ENCODE peak calls at places on chromosomes 5 and 9, in six cellular contexts. One of them, this sample, is unnamed.

GRCh38 chr5:175235251-175235963 is 208.6 kb downstream of the DRD1 start:
- DNase-seq in iPS-NIHi11: no peak
- DNase-seq in foreskin fibroblast: no peak
- DNase-seq in naive B cell: no peak
- DNase-seq in heart left ventricle: no peak
- DNase-seq in AG09309: peak
- DNase-seq in this sample: no peak

GRCh38 chr5:102858808-102859207 is 103.7 kb downstream of the PAM start:
- DNase-seq in naive B cell: no peak
- DNase-seq in foreskin fibroblast: peak
- DNase-seq in AG09309: peak
- DNase-seq in heart left ventricle: no peak
- DNase-seq in iPS-NIHi11: no peak
- DNase-seq in this sample: no peak

GRCh38 chr5:157543825-157544622 is 31.6 kb downstream of the ADAM19 start:
- DNase-seq in iPS-NIHi11: no peak
- DNase-seq in AG09309: no peak
- DNase-seq in heart left ventricle: no peak
- DNase-seq in naive B cell: no peak
- DNase-seq in foreskin fibroblast: peak
- DNase-seq in this sample: no peak

GRCh38 chr9:21558627-21559401 is 76.7 kb upstream of the IFNE start:
- DNase-seq in iPS-NIHi11: no peak
- DNase-seq in heart left ventricle: no peak
- DNase-seq in foreskin fibroblast: peak
- DNase-seq in AG09309: no peak
- DNase-seq in naive B cell: no peak
- DNase-seq in this sample: no peak

GRCh38 chr5:59798862-59799667 is 94.5 kb downstream of the PDE4D start:
- DNase-seq in foreskin fibroblast: peak
- DNase-seq in AG09309: no peak
- DNase-seq in iPS-NIHi11: no peak
- DNase-seq in heart left ventricle: no peak
- DNase-seq in naive B cell: peak
- DNase-seq in this sample: peak

GRCh38 chr9:90333226-90333625 is 309.4 kb downstream of the DIRAS2 start:
- DNase-seq in heart left ventricle: no peak
- DNase-seq in foreskin fibroblast: no peak
- DNase-seq in naive B cell: no peak
- DNase-seq in iPS-NIHi11: no peak
- DNase-seq in AG09309: no peak
- DNase-seq in this sample: no peak

GRCh38 chr9:137083418-137084004 is 3.3 kb upstream of the MAN1B1 start:
- DNase-seq in AG09309: peak
- DNase-seq in iPS-NIHi11: no peak
- DNase-seq in heart left ventricle: peak
- DNase-seq in foreskin fibroblast: peak
- DNase-seq in naive B cell: no peak
- DNase-seq in this sample: no peak

GRCh38 chr9:35738186-35738585 is 5.7 kb downstream of the CREB3 start:
- DNase-seq in naive B cell: no peak
- DNase-seq in foreskin fibroblast: no peak
- DNase-seq in heart left ventricle: no peak
- DNase-seq in AG09309: no peak
- DNase-seq in iPS-NIHi11: no peak
- DNase-seq in this sample: no peak

GRCh38 chr9:97755618-97756267 is 58.6 kb upstream of the XPA start:
- DNase-seq in naive B cell: no peak
- DNase-seq in iPS-NIHi11: no peak
- DNase-seq in foreskin fibroblast: no peak
- DNase-seq in heart left ventricle: no peak
- DNase-seq in AG09309: no peak
- DNase-seq in this sample: no peak

GRCh38 chr9:99137225-99137624 is 32.3 kb downstream of the TGFBR1 start:
- DNase-seq in foreskin fibroblast: no peak
- DNase-seq in iPS-NIHi11: no peak
- DNase-seq in heart left ventricle: no peak
- DNase-seq in naive B cell: peak
- DNase-seq in AG09309: no peak
- DNase-seq in this sample: no peak

GRCh38 chr5:89087551-89088318 is 204.8 kb upstream of the MEF2C start:
- DNase-seq in heart left ventricle: peak
- DNase-seq in iPS-NIHi11: peak
- DNase-seq in foreskin fibroblast: no peak
- DNase-seq in naive B cell: no peak
- DNase-seq in AG09309: no peak
- DNase-seq in this sample: no peak

GRCh38 chr5:31273631-31274378 is 80.3 kb downstream of the CDH6 start:
- DNase-seq in iPS-NIHi11: no peak
- DNase-seq in naive B cell: no peak
- DNase-seq in AG09309: no peak
- DNase-seq in heart left ventricle: no peak
- DNase-seq in foreskin fibroblast: no peak
- DNase-seq in this sample: no peak

GRCh38 chr9:104826109-104826775 is 62.3 kb downstream of the NIPSNAP3B start:
- DNase-seq in foreskin fibroblast: no peak
- DNase-seq in iPS-NIHi11: no peak
- DNase-seq in heart left ventricle: no peak
- DNase-seq in AG09309: no peak
- DNase-seq in naive B cell: no peak
- DNase-seq in this sample: no peak

GRCh38 chr5:36301858-36302603 is at the start of gene RANBP3L:
- DNase-seq in foreskin fibroblast: peak
- DNase-seq in heart left ventricle: no peak
- DNase-seq in naive B cell: no peak
- DNase-seq in AG09309: no peak
- DNase-seq in iPS-NIHi11: peak
- DNase-seq in this sample: peak

GRCh38 chr5:15285901-15286583 is 213.9 kb upstream of the FBXL7 start:
- DNase-seq in naive B cell: no peak
- DNase-seq in heart left ventricle: peak
- DNase-seq in AG09309: no peak
- DNase-seq in foreskin fibroblast: peak
- DNase-seq in iPS-NIHi11: no peak
- DNase-seq in this sample: no peak

GRCh38 chr5:34488984-34489383 is 167.1 kb upstream of the RAI14 start:
- DNase-seq in naive B cell: no peak
- DNase-seq in heart left ventricle: no peak
- DNase-seq in iPS-NIHi11: no peak
- DNase-seq in foreskin fibroblast: no peak
- DNase-seq in AG09309: no peak
- DNase-seq in this sample: no peak

GRCh38 chr5:1897816-1898450 is 15.2 kb upstream of the IRX4 start:
- DNase-seq in naive B cell: no peak
- DNase-seq in foreskin fibroblast: no peak
- DNase-seq in heart left ventricle: peak
- DNase-seq in iPS-NIHi11: no peak
- DNase-seq in AG09309: no peak
- DNase-seq in this sample: no peak

GRCh38 chr9:90767523-90768100 is 34.0 kb upstream of the SYK start:
- DNase-seq in naive B cell: no peak
- DNase-seq in iPS-NIHi11: no peak
- DNase-seq in heart left ventricle: no peak
- DNase-seq in foreskin fibroblast: no peak
- DNase-seq in AG09309: no peak
- DNase-seq in this sample: peak

GRCh38 chr9:137167113-137167751 is 2.6 kb downstream of the LRRC26 start:
- DNase-seq in iPS-NIHi11: no peak
- DNase-seq in AG09309: no peak
- DNase-seq in foreskin fibroblast: no peak
- DNase-seq in heart left ventricle: no peak
- DNase-seq in naive B cell: no peak
- DNase-seq in this sample: no peak

GRCh38 chr9:130167927-130168326 is 4.3 kb upstream of the NCS1 start:
- DNase-seq in naive B cell: no peak
- DNase-seq in foreskin fibroblast: no peak
- DNase-seq in iPS-NIHi11: peak
- DNase-seq in AG09309: no peak
- DNase-seq in heart left ventricle: no peak
- DNase-seq in this sample: no peak

GRCh38 chr9:11966804-11967203 is 726.4 kb upstream of the TYRP1 start:
- DNase-seq in foreskin fibroblast: no peak
- DNase-seq in iPS-NIHi11: no peak
- DNase-seq in heart left ventricle: no peak
- DNase-seq in AG09309: no peak
- DNase-seq in naive B cell: no peak
- DNase-seq in this sample: no peak

GRCh38 chr5:128854931-128855330 is 110.4 kb upstream of the SLC27A6 start:
- DNase-seq in iPS-NIHi11: no peak
- DNase-seq in foreskin fibroblast: no peak
- DNase-seq in AG09309: no peak
- DNase-seq in naive B cell: no peak
- DNase-seq in heart left ventricle: no peak
- DNase-seq in this sample: no peak

GRCh38 chr9:137169764-137170460 is at the start of gene LRRC26:
- DNase-seq in foreskin fibroblast: no peak
- DNase-seq in iPS-NIHi11: no peak
- DNase-seq in naive B cell: no peak
- DNase-seq in heart left ventricle: no peak
- DNase-seq in AG09309: no peak
- DNase-seq in this sample: no peak

GRCh38 chr9:87836951-87837715 is 45.5 kb upstream of the SPATA31E1 start:
- DNase-seq in naive B cell: no peak
- DNase-seq in heart left ventricle: no peak
- DNase-seq in foreskin fibroblast: peak
- DNase-seq in AG09309: no peak
- DNase-seq in iPS-NIHi11: no peak
- DNase-seq in this sample: no peak

GRCh38 chr9:70578720-70579119 is 164.3 kb upstream of the KLF9 start:
- DNase-seq in naive B cell: no peak
- DNase-seq in iPS-NIHi11: no peak
- DNase-seq in foreskin fibroblast: no peak
- DNase-seq in heart left ventricle: no peak
- DNase-seq in AG09309: no peak
- DNase-seq in this sample: peak

GRCh38 chr5:153530357-153531143 is 40.1 kb downstream of the GRIA1 start:
- DNase-seq in AG09309: no peak
- DNase-seq in naive B cell: no peak
- DNase-seq in iPS-NIHi11: no peak
- DNase-seq in foreskin fibroblast: no peak
- DNase-seq in heart left ventricle: no peak
- DNase-seq in this sample: no peak

GRCh38 chr5:92560698-92561361 is 1020.2 kb downstream of the NR2F1-AS1 start:
- DNase-seq in iPS-NIHi11: peak
- DNase-seq in naive B cell: no peak
- DNase-seq in AG09309: peak
- DNase-seq in foreskin fibroblast: peak
- DNase-seq in heart left ventricle: no peak
- DNase-seq in this sample: no peak

GRCh38 chr5:66454186-66455078 is 141.8 kb upstream of the MAST4 start:
- DNase-seq in iPS-NIHi11: no peak
- DNase-seq in heart left ventricle: no peak
- DNase-seq in naive B cell: no peak
- DNase-seq in foreskin fibroblast: peak
- DNase-seq in AG09309: no peak
- DNase-seq in this sample: no peak

GRCh38 chr5:102933300-102933699 is 178.2 kb downstream of the PAM start:
- DNase-seq in heart left ventricle: no peak
- DNase-seq in AG09309: no peak
- DNase-seq in foreskin fibroblast: no peak
- DNase-seq in naive B cell: no peak
- DNase-seq in iPS-NIHi11: no peak
- DNase-seq in this sample: no peak

GRCh38 chr5:9513825-9514224 is 32.0 kb downstream of the SEMA5A start:
- DNase-seq in iPS-NIHi11: peak
- DNase-seq in foreskin fibroblast: peak
- DNase-seq in AG09309: no peak
- DNase-seq in naive B cell: no peak
- DNase-seq in heart left ventricle: no peak
- DNase-seq in this sample: no peak

GRCh38 chr5:154039458-154039829 is 677 bp downstream of the MFAP3 start:
- DNase-seq in foreskin fibroblast: no peak
- DNase-seq in naive B cell: no peak
- DNase-seq in heart left ventricle: no peak
- DNase-seq in AG09309: no peak
- DNase-seq in iPS-NIHi11: no peak
- DNase-seq in this sample: no peak

GRCh38 chr5:133316346-133317343 is 264.8 kb downstream of the HSPA4 start:
- DNase-seq in heart left ventricle: no peak
- DNase-seq in foreskin fibroblast: no peak
- DNase-seq in iPS-NIHi11: peak
- DNase-seq in AG09309: no peak
- DNase-seq in naive B cell: no peak
- DNase-seq in this sample: peak

GRCh38 chr5:109653042-109653441 is 36.7 kb upstream of the MAN2A1 start:
- DNase-seq in heart left ventricle: no peak
- DNase-seq in naive B cell: no peak
- DNase-seq in iPS-NIHi11: no peak
- DNase-seq in AG09309: no peak
- DNase-seq in foreskin fibroblast: no peak
- DNase-seq in this sample: no peak

GRCh38 chr5:154274828-154275185 is 84.3 kb downstream of the GALNT10 start:
- DNase-seq in heart left ventricle: no peak
- DNase-seq in iPS-NIHi11: no peak
- DNase-seq in naive B cell: no peak
- DNase-seq in foreskin fibroblast: no peak
- DNase-seq in AG09309: no peak
- DNase-seq in this sample: no peak

GRCh38 chr9:132161743-132162187 is at the start of gene NTNG2:
- DNase-seq in foreskin fibroblast: no peak
- DNase-seq in iPS-NIHi11: no peak
- DNase-seq in heart left ventricle: no peak
- DNase-seq in naive B cell: no peak
- DNase-seq in AG09309: no peak
- DNase-seq in this sample: no peak

GRCh38 chr5:128258387-128258786 is 174.8 kb downstream of the SLC12A2 start:
- DNase-seq in naive B cell: no peak
- DNase-seq in foreskin fibroblast: no peak
- DNase-seq in heart left ventricle: no peak
- DNase-seq in AG09309: no peak
- DNase-seq in iPS-NIHi11: no peak
- DNase-seq in this sample: no peak

GRCh38 chr5:140219068-140219971 is 44.3 kb downstream of the CYSTM1 start:
- DNase-seq in iPS-NIHi11: no peak
- DNase-seq in foreskin fibroblast: peak
- DNase-seq in naive B cell: no peak
- DNase-seq in heart left ventricle: no peak
- DNase-seq in AG09309: no peak
- DNase-seq in this sample: no peak

GRCh38 chr5:168887931-168888330 is 308.8 kb upstream of the PANK3 start:
- DNase-seq in naive B cell: no peak
- DNase-seq in iPS-NIHi11: no peak
- DNase-seq in foreskin fibroblast: no peak
- DNase-seq in AG09309: no peak
- DNase-seq in heart left ventricle: no peak
- DNase-seq in this sample: no peak